ENCODE peak calls at places on chromosomes 6 and 20, in nine cellular contexts. C, S, B, R, T, L, K, D and O are unnamed samples.
A peak's percentile ranks its signal among the peaks of the same experiment; 100 is the strongest.

GRCh38 chr6:121309768-121310473 is 24.4 kb downstream of the TBC1D32 start:
- DNase-seq in K (no peak), C (no peak), R (peak; percentile 61), T (no peak), S (peak; percentile 61), B (no peak), L (no peak), D (no peak), O (peak; percentile 57)

GRCh38 chr6:113526553-113526952 is 330.6 kb upstream of the MARCKS start:
- DNase-seq in B (no peak), R (no peak), L (no peak), K (no peak), S (no peak), C (no peak), D (no peak), T (no peak), O (no peak)

GRCh38 chr6:118936304-118936703 is 1.3 kb upstream of the MCM9 start:
- DNase-seq in D (no peak), K (no peak), S (no peak), C (no peak), B (no peak), R (no peak), T (no peak), L (no peak), O (no peak)

GRCh38 chr6:11785449-11785951 is 6.9 kb upstream of the ADTRP start:
- DNase-seq in S (peak; percentile 44), C (no peak), R (no peak), L (no peak), K (peak; percentile 86), D (no peak), T (no peak), B (peak; percentile 56), O (no peak)

GRCh38 chr6:132961122-132961521 is 146.8 kb downstream of the RPS12 start:
- DNase-seq in R (peak; percentile 49), B (no peak), L (no peak), T (no peak), K (no peak), D (no peak), S (peak; percentile 61), C (no peak), O (peak; percentile 47)

GRCh38 chr6:55601120-55601519 is 22.1 kb upstream of the HMGCLL1 start:
- DNase-seq in D (no peak), L (no peak), T (no peak), B (no peak), K (no peak), R (no peak), S (no peak), C (no peak), O (no peak)

GRCh38 chr6:155264704-155265320 is 999 bp downstream of the CLDN20 start:
- DNase-seq in K (no peak), C (no peak), B (no peak), D (no peak), R (peak; percentile 13), T (no peak), S (no peak), L (no peak), O (peak; percentile 79)

GRCh38 chr6:1381397-1382330 is 7.7 kb upstream of the FOXF2 start:
- DNase-seq in T (peak; percentile 50), S (peak; percentile 19), D (peak; percentile 78), B (no peak), K (no peak), L (peak; percentile 83), R (no peak), C (no peak), O (no peak)

GRCh38 chr6:26231006-26231587 is 133.9 kb upstream of the BTN3A2 start:
- DNase-seq in R (no peak), T (no peak), D (no peak), S (no peak), K (no peak), B (no peak), C (no peak), L (no peak), O (no peak)

GRCh38 chr6:158071121-158072082 is 89.7 kb downstream of the SYNJ2 start:
- DNase-seq in C (peak; percentile 14), L (no peak), K (no peak), B (no peak), D (no peak), R (no peak), T (no peak), S (no peak), O (no peak)

GRCh38 chr20:63501818-63502670 is 3.2 kb upstream of the EEF1A2 start:
- DNase-seq in S (no peak), R (no peak), C (no peak), L (no peak), B (no peak), T (no peak), K (no peak), D (peak; percentile 94), O (no peak)

GRCh38 chr20:59977086-59977485 is 18.9 kb downstream of the CDH26 start:
- DNase-seq in L (no peak), K (no peak), T (no peak), R (no peak), D (no peak), S (no peak), C (no peak), B (no peak), O (no peak)

GRCh38 chr6:163782436-163783003 is 368.0 kb downstream of the QKI start:
- DNase-seq in C (no peak), R (no peak), L (no peak), K (no peak), S (no peak), D (no peak), B (no peak), T (no peak), O (no peak)

GRCh38 chr6:107563694-107564093 is 73.8 kb downstream of the SOBP start:
- DNase-seq in R (no peak), L (no peak), S (no peak), K (no peak), D (no peak), T (no peak), C (no peak), B (no peak), O (no peak)

GRCh38 chr6:52024451-52025068 is 62.9 kb downstream of the PKHD1 start:
- DNase-seq in C (no peak), B (no peak), K (no peak), L (no peak), R (no peak), S (no peak), T (peak; percentile 27), D (no peak), O (no peak)

GRCh38 chr6:84739866-84740208 is 24.6 kb downstream of the TBX18 start:
- DNase-seq in T (no peak), C (no peak), L (no peak), D (no peak), S (no peak), K (no peak), B (no peak), R (no peak), O (no peak)

GRCh38 chr6:3139090-3139903 is 18.0 kb downstream of the TUBB2A start:
- DNase-seq in S (peak; percentile 44), L (no peak), T (peak; percentile 81), C (peak; percentile 64), B (peak; percentile 83), D (no peak), R (no peak), K (peak; percentile 99), O (peak; percentile 91)

GRCh38 chr6:9520417-9521151 is 894.3 kb downstream of the TFAP2A start:
- DNase-seq in B (no peak), K (no peak), L (no peak), T (no peak), S (peak; percentile 85), R (peak; percentile 83), D (no peak), C (no peak), O (peak; percentile 80)

DNA sequence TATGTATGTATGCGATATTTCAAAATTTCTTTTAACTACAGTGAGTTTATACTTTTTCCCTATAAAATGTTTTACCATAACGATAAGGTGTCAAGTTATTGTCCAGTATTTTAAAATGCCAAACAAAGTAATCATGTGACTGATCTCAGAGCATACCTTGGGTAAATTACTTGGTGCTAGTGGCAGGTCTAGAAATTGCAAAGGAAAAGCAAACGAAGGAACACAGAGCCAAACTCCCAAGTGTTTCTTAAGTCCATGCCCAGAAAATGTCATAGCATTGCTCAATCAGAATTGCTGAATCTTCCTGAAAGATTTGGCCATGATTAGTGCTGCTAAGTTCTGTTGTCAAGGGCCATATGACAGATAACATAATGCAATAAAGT is 77.5 kb downstream of the CAP2 start:
- DNase-seq in L (no peak), T (no peak), D (no peak), R (peak; percentile 85), C (no peak), S (peak; percentile 96), B (no peak), K (peak; percentile 75), O (peak; percentile 54)
- TF ChIP-seq CTCF in L (no peak), T (no peak), D (peak; percentile 18), R (peak; percentile 18), C (peak; percentile 43), S (peak; percentile 28), B (no peak), K (peak; percentile 7), O (no peak)

DNA sequence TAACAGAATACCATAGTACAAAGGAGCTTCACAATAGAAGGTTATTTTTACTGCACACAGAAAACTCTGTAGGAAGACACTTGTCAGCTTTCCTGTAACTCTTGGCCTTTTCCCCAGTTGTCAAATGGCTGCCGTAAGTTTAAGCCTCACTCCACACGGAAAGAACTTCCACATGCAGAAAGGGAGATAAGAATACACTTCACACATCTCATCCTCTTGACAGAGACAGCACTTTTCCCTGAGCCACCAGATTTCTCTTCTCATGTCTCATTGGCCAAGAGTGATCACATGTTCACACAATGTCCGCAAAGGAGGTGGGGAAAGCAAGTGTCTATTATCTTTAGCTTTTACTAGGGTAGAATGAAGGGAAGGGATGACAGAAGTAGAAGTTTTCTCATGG is 540.7 kb downstream of the HAO1 start:
- DNase-seq in B (no peak), L (no peak), D (peak; percentile 65), K (no peak), T (no peak), S (no peak), R (no peak), C (no peak), O (no peak)
- H3K4me3 ChIP-seq in B (no peak overlapping the region), L (no peak overlapping the region), D (no peak overlapping the region), K (no peak overlapping the region), T (no peak overlapping the region), S (no peak overlapping the region), R (no peak overlapping the region), C (no peak overlapping the region), O (no peak overlapping the region)

GRCh38 chr6:148999501-148999900 is 252.7 kb downstream of the UST start:
- DNase-seq in C (no peak), D (no peak), S (peak; percentile 78), K (no peak), L (no peak), R (peak; percentile 75), B (no peak), T (no peak), O (peak; percentile 64)
- TF ChIP-seq CTCF in C (no peak), D (no peak), S (no peak), K (no peak), L (no peak), R (no peak), B (no peak), T (no peak), O (no peak)

DNA sequence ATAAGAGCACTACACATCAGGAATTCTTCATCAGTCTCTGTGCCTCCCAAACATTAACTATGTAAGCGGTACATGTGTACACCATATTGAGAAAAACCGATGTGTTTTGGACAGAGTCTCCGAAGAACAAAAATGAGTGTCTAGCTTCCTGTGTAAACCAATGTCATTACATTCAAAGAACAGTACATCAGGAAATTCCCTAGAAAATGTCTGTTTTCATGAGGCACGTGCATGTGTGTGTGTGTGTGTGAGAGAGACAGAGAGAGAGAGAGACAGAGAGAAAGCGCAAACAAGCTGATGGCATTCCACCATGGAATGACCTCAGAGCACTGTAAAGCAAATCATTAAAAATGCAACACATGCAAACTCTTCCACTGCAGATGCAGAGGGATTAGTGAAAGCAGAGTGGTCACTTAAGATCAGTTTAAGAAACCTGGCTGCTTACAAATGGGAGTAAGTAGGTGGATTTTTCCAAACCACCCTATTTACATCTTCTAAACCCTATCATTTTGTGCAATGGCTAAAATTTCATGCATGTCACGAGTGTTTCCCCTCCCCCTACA is 133.9 kb downstream of the HIVEP2 start:
- DNase-seq in K (no peak), C (no peak), R (no peak), D (no peak), B (no peak), T (no peak), L (no peak), S (no peak), O (peak; percentile 53)
- H3K4me3 ChIP-seq in K (no peak overlapping the region), C (no peak overlapping the region), R (no peak overlapping the region), D (no peak overlapping the region), B (no peak overlapping the region), T (no peak overlapping the region), L (no peak overlapping the region), S (no peak overlapping the region), O (peak overlapping the region; percentile 4)